ENCODE peak calls at places on chromosome 11, in five cellular contexts. S is esophagus muscularis mucosa; N is CD4-positive, alpha-beta T cell; W is heart left ventricle; D is foreskin fibroblast. Y is an unnamed sample.

GRCh38 chr11:78535027-78535426 is 39.6 kb downstream of the NARS2 start:
- DNase-seq in W (no peak), D (no peak), S (no peak), N (no peak), Y (no peak)

GRCh38 chr11:128548655-128549255 is 38.6 kb downstream of the ETS1 start:
- DNase-seq in S (no peak), N (no peak), W (peak), D (peak), Y (peak)

GRCh38 chr11:65558785-65559509 is 788 bp upstream of the LTBP3 start:
- DNase-seq in N (no peak), W (peak), D (peak), S (no peak), Y (no peak)

GRCh38 chr11:72705442-72706365 is 31.5 kb upstream of the PDE2A start:
- DNase-seq in N (no peak), S (no peak), D (no peak), W (no peak), Y (no peak)

GRCh38 chr11:66006134-66006890 is 4.0 kb downstream of the BANF1 start:
- DNase-seq in S (no peak), W (no peak), N (no peak), D (no peak), Y (no peak)

GRCh38 chr11:126893796-126894195 is 106.8 kb downstream of the KIRREL3 start:
- DNase-seq in S (no peak), D (no peak), W (no peak), N (no peak), Y (no peak)

GRCh38 chr11:112809429-112809828 is 151.8 kb upstream of the NCAM1 start:
- DNase-seq in S (no peak), D (no peak), N (no peak), W (no peak), Y (no peak)

GRCh38 chr11:64619811-64620285 is 28.8 kb downstream of the SLC22A12 start:
- DNase-seq in N (no peak), S (no peak), W (peak), D (peak), Y (no peak)

GRCh38 chr11:2547806-2548205 is 103.0 kb downstream of the KCNQ1 start:
- DNase-seq in S (no peak), W (no peak), D (no peak), N (no peak), Y (no peak)

GRCh38 chr11:45850446-45850845 is 3.2 kb downstream of the CRY2 start:
- DNase-seq in W (no peak), N (no peak), D (peak), S (no peak), Y (no peak)

GRCh38 chr11:45848654-45849081 is 1.4 kb downstream of the CRY2 start:
- DNase-seq in S (no peak), N (no peak), W (no peak), D (no peak), Y (no peak)

GRCh38 chr11:45846974-45847907 is at the start of gene CRY2:
- DNase-seq in N (peak), D (peak), W (peak), S (peak), Y (peak)

GRCh38 chr11:45846174-45846675 is 1.1 kb upstream of the CRY2 start:
- DNase-seq in N (no peak), S (no peak), W (no peak), D (no peak), Y (no peak)

GRCh38 chr11:45847908-45848316 is 637 bp downstream of the CRY2 start:
- DNase-seq in S (no peak), W (peak), N (no peak), D (peak), Y (no peak)
- TF ChIP-seq CTCF in S (peak), W (no peak), N (no peak), D (no peak), Y (no peak)

GRCh38 chr11:122788781-122789535 is 49.3 kb upstream of the CRTAM start:
- DNase-seq in N (no peak), D (no peak), S (no peak), W (no peak), Y (no peak)
- TF ChIP-seq CTCF in N (no peak), D (no peak), S (no peak), W (no peak), Y (no peak)

GRCh38 chr11:10075141-10075540 is 218.9 kb downstream of the SBF2 start:
- DNase-seq in S (no peak), N (no peak), D (no peak), W (no peak), Y (no peak)

GRCh38 chr11:10080134-10080533 is 213.9 kb downstream of the SBF2 start:
- DNase-seq in W (no peak), S (no peak), D (peak), N (no peak), Y (no peak)

GRCh38 chr11:10072841-10073240 is 221.2 kb downstream of the SBF2 start:
- DNase-seq in N (no peak), D (no peak), W (no peak), S (no peak), Y (no peak)

GRCh38 chr11:10072142-10072541 is 221.9 kb downstream of the SBF2 start:
- DNase-seq in W (no peak), N (no peak), D (peak), S (no peak), Y (no peak)

DNA sequence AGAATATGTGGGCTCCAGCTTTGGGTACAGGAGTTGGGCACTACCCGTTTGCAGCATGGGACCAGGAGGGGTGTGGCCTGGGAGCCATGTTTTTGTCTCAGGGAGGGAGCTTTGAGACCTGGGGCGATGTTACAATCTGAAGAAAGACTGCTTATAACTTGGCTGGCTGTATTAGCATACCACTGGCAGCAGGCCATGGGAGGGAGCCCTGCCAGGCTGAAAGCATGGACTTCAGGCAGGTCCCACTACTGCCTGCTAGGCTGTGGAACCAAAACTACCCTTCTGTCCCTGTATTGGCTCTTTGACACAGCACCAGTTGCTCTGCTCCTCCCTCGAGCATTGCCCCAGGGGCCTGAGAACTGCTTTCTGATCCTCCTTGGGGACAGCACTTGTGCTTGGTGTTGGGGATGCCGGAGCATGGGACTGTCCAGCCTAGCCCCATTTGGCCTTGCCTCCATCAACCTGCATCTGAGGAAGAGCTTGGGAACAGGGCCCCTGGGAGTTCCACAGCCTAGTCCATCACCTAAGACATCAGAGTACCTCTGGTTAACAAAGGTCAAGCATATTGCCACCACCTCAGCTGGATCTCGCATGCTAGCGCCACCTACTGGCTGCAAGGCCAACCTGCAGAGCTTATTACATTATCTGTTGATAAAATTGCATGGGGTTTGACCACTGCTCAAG is 217.4 kb downstream of the SBF2 start:
- DNase-seq in D (peak), S (no peak), N (no peak), W (peak), Y (peak)
- TF ChIP-seq CTCF in D (peak), S (peak), N (peak), W (peak), Y (no peak)

DNA sequence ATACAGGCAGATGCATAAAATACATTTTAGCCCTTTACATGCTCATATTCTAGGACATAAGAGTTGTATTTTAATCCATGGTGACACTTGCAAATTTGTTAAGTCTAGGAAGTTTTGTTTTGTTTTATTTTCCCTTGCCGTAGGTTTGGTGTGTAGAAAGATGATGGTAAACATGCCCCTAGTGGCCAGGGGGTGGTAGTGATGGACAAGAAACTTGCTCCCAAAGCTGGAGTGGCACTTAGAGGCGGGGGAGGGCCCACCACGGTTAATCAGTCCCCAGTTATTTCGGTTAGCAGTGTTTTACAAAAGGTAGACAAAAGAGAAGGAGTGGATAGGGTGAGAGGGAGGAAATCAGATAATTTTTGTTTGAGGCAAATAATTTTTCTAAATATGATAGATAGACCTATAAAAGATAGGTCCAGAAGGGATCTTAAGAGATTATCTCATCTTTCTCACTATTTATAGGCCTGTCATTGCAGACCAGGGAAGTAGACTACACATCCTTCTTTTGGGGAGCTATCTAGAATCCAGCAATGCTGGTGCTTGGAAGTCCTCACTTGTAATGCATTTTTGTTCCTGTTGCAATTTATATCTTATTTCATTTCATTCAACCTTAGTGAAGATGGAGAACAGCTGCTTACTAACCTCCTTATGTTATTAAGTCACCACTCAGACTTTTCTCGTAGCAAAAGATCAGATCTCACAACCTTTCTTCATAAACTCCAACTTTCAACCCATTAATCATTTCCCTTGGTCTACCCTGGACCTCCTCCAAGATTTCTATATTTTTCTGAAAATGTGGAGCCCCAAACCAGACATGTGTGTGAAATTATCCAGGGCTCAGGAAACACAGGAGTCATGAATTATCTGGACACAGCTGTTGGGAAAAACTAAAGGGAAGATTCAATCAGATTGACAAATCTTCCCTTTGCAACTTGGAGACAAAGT is 5.9 kb upstream of the BDNF start:
- DNase-seq in W (no peak), N (no peak), S (no peak), D (peak), Y (no peak)
- TF ChIP-seq CTCF in W (peak), N (no peak), S (peak), D (peak), Y (no peak)

DNA sequence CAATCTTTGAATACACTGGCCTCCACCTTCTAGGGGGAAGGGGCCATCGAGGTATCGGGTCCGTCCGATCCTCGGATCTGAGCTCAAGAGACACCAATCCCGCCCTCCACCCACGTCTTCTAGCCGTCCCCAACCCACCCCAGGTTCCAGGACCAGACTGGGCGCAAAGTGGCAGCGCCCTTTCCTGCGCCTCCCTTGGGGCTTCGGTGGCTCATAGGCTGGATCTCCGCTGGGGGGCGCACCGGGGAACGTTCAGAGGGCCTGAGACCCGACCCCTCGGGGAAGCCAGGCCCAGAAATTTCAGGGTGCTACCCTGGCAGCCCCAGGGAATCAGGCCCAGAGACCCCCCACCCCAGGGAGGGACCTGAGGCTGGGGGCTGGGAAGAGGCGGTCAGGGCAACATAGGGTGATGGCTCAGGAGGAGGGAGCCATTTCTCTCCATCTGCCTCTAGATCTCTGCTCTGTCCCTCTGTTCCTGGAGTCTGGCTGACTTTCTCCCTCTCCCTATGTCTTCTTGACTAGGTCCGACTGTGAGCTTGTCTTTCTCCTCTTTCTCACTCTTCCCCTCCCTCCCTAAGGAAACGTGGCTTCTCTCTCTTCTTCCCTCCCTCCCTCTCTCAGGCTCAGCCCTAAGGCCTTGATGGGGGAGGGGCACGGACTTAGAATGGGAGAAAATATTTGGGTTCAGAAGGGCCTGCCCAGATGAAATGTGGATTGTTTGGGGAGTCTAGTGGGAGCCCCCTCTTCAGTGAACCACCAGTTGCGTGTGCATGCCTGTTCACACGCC is 1.1 kb downstream of the CREB3L1 start:
- DNase-seq in D (peak), N (no peak), W (peak), S (no peak), Y (no peak)
- TF ChIP-seq CTCF in D (peak), N (no peak), W (peak), S (peak), Y (no peak)

GRCh38 chr11:132846080-132846479 is 686.2 kb downstream of the OPCML start:
- DNase-seq in S (no peak), N (no peak), W (no peak), D (no peak), Y (no peak)
- TF ChIP-seq CTCF in S (no peak), N (no peak), W (no peak), D (no peak), Y (no peak)

DNA sequence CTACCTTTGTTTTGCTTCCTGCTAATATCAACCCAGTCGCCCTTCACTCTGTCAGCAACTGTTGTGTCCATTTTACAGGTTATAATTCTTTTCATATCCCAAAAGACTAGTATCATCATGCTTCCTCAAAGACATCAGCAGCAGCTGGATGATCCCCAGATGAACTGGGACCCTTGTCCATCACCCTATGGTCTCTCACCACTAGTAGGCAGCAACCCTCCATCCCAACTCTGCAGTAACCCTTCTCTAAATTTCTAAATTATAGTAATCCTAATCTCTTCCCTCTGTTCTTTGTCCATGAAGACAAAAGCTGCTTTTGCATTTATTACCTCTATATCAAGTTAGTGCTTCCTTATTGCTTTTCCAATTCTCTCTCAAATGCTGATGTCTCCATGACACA is 1025.8 kb downstream of the FAM181B start:
- DNase-seq in N (no peak), D (no peak), S (no peak), W (no peak), Y (no peak)
- TF ChIP-seq CTCF in N (no peak), D (no peak), S (no peak), W (no peak), Y (no peak)

GRCh38 chr11:14622241-14622954 is 21.2 kb upstream of the PDE3B start:
- DNase-seq in N (no peak), S (no peak), W (no peak), D (no peak), Y (no peak)
- TF ChIP-seq CTCF in N (no peak), S (no peak), W (no peak), D (no peak), Y (no peak)

Y was measured in activated B cell treated with CpG ODN at 0.5 μM for 24 hours.